ENCODE peak calls at places on chromosomes 4 and X, in ten cellular contexts. C, T, I, A, F, W, M, N, Z and O are unnamed samples.

GRCh38 chr4:83267121-83267834 is 17.3 kb downstream of the COQ2 start:
- DNase-seq in C (peak; percentile 90), T (no peak), I (no peak), A (peak; percentile 26), F (no peak), W (no peak), M (no peak), N (peak; percentile 96), Z (no peak), O (no peak)

GRCh38 chr4:110821186-110821585 is 198.3 kb upstream of the PITX2 start:
- DNase-seq in C (no peak), T (no peak), I (no peak), A (no peak), F (no peak), W (no peak), M (no peak), N (no peak), Z (no peak), O (no peak)

GRCh38 chr4:924107-925096 is 7.7 kb downstream of the GAK start:
- DNase-seq in C (peak; percentile 45), T (no peak), I (no peak), A (peak; percentile 58), F (no peak), W (no peak), M (no peak), N (no peak), Z (no peak), O (no peak)

GRCh38 chrX:91039777-91040176 is 394.9 kb upstream of the PABPC5 start:
- DNase-seq in C (no peak), T (no peak), I (no peak), A (no peak), F (no peak), W (no peak), M (no peak), N (no peak), Z (no peak), O (no peak)

GRCh38 chrX:20507901-20508620 is 241.4 kb upstream of the RPS6KA3 start:
- DNase-seq in C (no peak), T (no peak), I (no peak), A (no peak), F (no peak), W (no peak), M (no peak), N (no peak), Z (no peak), O (no peak)

GRCh38 chr4:77631276-77631675 is 25.7 kb downstream of the CXCL13 start:
- DNase-seq in C (no peak), T (peak; percentile 86), I (no peak), A (no peak), F (no peak), W (no peak), M (no peak), N (no peak), Z (no peak), O (no peak)

GRCh38 chr4:15695240-15695699 is 7.6 kb upstream of the BST1 start:
- DNase-seq in C (peak; percentile 86), T (no peak), I (no peak), A (peak; percentile 99), F (no peak), W (no peak), M (no peak), N (peak; percentile 74), Z (no peak), O (no peak)

GRCh38 chr4:144820115-144820514 is 174.2 kb downstream of the HHIP start:
- DNase-seq in C (peak; percentile 74), T (no peak), I (no peak), A (peak; percentile 79), F (no peak), W (no peak), M (no peak), N (peak; percentile 17), Z (no peak), O (no peak)

GRCh38 chrX:19964017-19964710 is 26.7 kb downstream of the BCLAF3 start:
- DNase-seq in C (no peak), T (no peak), I (no peak), A (no peak), F (no peak), W (no peak), M (no peak), N (no peak), Z (no peak), O (no peak)

GRCh38 chr4:182179105-182179504 is 64.1 kb upstream of the TENM3 start:
- DNase-seq in C (peak; percentile 33), T (no peak), I (no peak), A (peak; percentile 56), F (no peak), W (no peak), M (no peak), N (peak; percentile 55), Z (no peak), O (no peak)

DNA sequence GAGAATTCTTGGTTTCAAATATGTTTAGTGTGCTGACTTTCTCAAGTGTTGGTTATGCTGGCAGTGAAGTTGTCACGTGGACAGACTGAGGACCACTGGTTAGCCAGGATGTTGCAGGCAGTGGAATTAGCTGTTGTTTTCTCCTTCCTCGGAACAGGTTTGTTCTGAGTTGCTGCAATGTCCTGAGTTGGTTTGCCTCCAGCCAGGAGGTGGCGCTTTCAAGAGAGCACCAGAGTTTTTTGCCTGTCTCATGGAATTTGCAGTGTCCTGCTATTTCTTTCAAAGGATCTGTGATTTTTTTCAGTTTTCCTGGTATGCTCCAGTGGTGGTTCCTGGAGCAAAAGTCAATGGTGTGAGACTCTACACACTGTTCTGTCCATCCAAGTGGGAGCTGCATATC is 158.1 kb upstream of the CXorf66 start:
- DNase-seq in C (peak; percentile 0), T (no peak), I (no peak), A (peak; percentile 2), F (no peak), W (no peak), M (no peak), N (no peak), Z (peak; percentile 16), O (no peak)
- TF ChIP-seq CTCF in C (peak; percentile 33), T (no peak), I (no peak), A (peak; percentile 49), F (no peak), W (no peak), M (no peak), N (no peak), Z (peak; percentile 15), O (peak; percentile 64)

DNA sequence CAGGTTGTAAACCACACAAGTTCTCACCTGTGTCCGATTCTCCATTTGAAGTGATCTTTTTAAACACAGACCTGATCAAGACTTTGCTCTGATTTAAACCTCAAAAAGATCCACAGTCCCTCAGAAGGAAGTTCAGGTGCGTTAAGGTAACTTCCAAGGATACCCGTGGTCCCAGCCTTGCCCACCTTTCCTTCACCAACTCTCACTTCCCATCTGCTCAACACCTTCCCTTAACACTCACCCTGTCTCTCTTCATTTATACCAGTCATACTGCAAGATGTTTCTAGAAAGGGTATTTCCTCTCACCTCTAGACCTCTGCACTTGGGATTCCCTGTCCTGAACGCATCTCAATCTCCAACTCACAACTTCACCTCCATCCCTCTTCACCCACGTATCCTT is 49.9 kb downstream of the ADGRA3 start:
- DNase-seq in C (no peak), T (no peak), I (no peak), A (no peak), F (no peak), W (no peak), M (no peak), N (no peak), Z (no peak), O (no peak)
- TF ChIP-seq CTCF in C (no peak), T (no peak), I (no peak), A (no peak), F (no peak), W (no peak), M (no peak), N (no peak), Z (no peak), O (no peak)

GRCh38 chr4:147530723-147531122 is 49.8 kb downstream of the EDNRA start:
- DNase-seq in C (no peak), T (no peak), I (no peak), A (peak; percentile 36), F (no peak), W (no peak), M (no peak), N (no peak), Z (no peak), O (no peak)

GRCh38 chr4:147528054-147528453 is 47.2 kb downstream of the EDNRA start:
- DNase-seq in C (no peak), T (no peak), I (no peak), A (no peak), F (no peak), W (no peak), M (no peak), N (no peak), Z (no peak), O (no peak)

GRCh38 chr4:147525494-147526271 is 44.8 kb downstream of the EDNRA start:
- DNase-seq in C (no peak), T (no peak), I (no peak), A (no peak), F (no peak), W (no peak), M (no peak), N (no peak), Z (no peak), O (no peak)

GRCh38 chr4:147530153-147530552 is 49.3 kb downstream of the EDNRA start:
- DNase-seq in C (no peak), T (no peak), I (no peak), A (no peak), F (no peak), W (no peak), M (no peak), N (no peak), Z (no peak), O (no peak)

DNA sequence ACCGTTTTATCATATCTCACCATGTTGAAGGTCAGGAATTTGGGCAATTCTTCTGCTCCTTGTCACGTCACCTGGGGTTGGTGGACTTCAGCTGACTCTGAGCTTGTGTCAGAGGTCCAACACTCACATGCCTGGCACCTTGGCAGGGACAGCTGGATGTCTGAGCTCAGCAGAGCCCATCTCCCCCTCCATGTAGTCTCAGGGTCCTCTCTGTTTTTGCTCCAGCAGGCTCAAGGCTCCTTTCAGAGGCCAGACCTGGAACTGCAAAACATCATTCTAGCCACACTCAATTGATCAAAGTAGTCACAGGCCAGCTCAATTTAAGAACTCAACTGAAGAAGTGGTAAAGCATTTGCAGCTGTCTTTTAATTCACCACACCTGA is 45.4 kb downstream of the EDNRA start:
- DNase-seq in C (no peak), T (no peak), I (no peak), A (no peak), F (no peak), W (no peak), M (no peak), N (no peak), Z (no peak), O (no peak)
- TF ChIP-seq CTCF in C (peak; percentile 15), T (no peak), I (no peak), A (no peak), F (no peak), W (no peak), M (no peak), N (peak; percentile 9), Z (no peak), O (no peak)

DNA sequence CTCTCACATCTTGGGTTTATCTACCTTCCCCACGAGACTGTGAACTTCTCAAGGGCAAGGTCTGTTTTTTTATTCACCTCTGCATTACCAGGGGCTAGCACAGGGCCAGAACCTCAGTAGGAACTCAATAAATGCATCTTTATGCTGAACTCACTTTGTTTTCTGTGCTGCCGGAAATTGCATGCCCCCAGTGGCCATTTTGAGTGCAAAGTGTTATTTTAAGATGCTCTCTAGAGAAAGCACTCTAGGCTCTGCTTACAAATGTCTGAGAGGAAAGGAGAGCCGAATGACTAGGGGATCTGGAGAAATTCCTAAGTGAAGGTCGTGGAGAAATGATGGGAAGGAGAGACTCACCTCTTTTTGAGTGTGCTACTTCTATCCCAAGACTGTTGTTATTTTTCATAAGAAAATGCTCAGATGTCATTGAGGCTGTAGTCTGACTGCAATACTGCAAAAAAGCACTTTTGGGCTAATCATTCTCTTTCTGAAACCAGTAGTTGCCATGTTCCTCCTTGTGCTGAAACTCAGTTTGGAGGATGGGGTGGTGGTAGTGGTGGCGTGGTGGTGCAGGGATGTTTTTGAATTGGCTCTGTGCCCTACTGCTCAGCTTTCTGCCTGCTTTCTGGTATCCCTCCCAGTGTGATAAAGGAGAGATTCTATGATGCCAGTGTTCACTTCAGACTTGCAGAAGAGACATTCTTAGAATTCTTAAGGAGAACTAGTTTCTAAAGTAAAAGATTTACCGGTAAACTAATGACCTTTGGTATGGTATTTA is 41.3 kb downstream of the DOCK11 start:
- DNase-seq in C (peak; percentile 46), T (no peak), I (no peak), A (peak; percentile 53), F (peak; percentile 68), W (peak; percentile 1), M (no peak), N (peak; percentile 35), Z (peak; percentile 3), O (no peak)
- TF ChIP-seq CTCF in C (peak; percentile 47), T (no peak), I (no peak), A (peak; percentile 47), F (peak; percentile 54), W (peak; percentile 53), M (peak; percentile 37), N (peak; percentile 47), Z (no peak), O (peak; percentile 43)